ENCODE peak calls at places on chromosome 20, in eight cellular contexts. A is fibroblast of mammary gland, S is cardiac muscle cell, X is lower lobe of right lung, I is stomach, H is spleen, V is IMR-90, W is GM23338. O is an unnamed sample.

GRCh38 chr20:16639027-16639941 is 66.0 kb upstream of the KIF16B start:
- DNase-seq in H (no peak), I (no peak), W (no peak), A (no peak), V (no peak), X (no peak), S (no peak), O (no peak)

GRCh38 chr20:6485376-6485775 is 282.1 kb upstream of the BMP2 start:
- DNase-seq in V (no peak), I (no peak), A (no peak), H (no peak), X (no peak), W (no peak), S (no peak), O (no peak)

GRCh38 chr20:12036142-12036541 is 118.4 kb downstream of the BTBD3 start:
- DNase-seq in W (no peak), H (no peak), S (no peak), A (no peak), I (no peak), X (no peak), V (no peak), O (no peak)

GRCh38 chr20:4160761-4161305 is 145.5 kb upstream of the RNF24 start:
- DNase-seq in V (peak; percentile 54), I (no peak), H (peak; percentile 82), W (peak; percentile 39), X (peak; percentile 57), A (peak; percentile 37), S (peak; percentile 64), O (no peak)

GRCh38 chr20:7375905-7376304 is 564.4 kb downstream of the HAO1 start:
- DNase-seq in S (peak; percentile 47), I (no peak), W (peak; percentile 44), H (no peak), A (peak; percentile 35), V (peak; percentile 17), X (no peak), O (no peak)

GRCh38 chr20:18928626-18929025 is 115.0 kb downstream of the SCP2D1 start:
- DNase-seq in W (no peak), X (no peak), V (no peak), S (no peak), A (no peak), I (peak; percentile 60), H (no peak), O (no peak)

GRCh38 chr20:35003211-35004031 is 47.8 kb downstream of the MYH7B start:
- DNase-seq in V (no peak), H (peak; percentile 63), S (no peak), I (no peak), A (no peak), W (no peak), X (peak; percentile 19), O (no peak)

GRCh38 chr20:32830437-32830836 is 10.7 kb downstream of the MAPRE1 start:
- DNase-seq in A (peak; percentile 64), H (no peak), I (no peak), S (peak; percentile 74), W (no peak), X (no peak), V (peak; percentile 34), O (no peak)

GRCh38 chr20:60060593-60060992 is 102.4 kb downstream of the CDH26 start:
- DNase-seq in X (no peak), V (no peak), A (peak; percentile 68), S (no peak), I (no peak), W (no peak), H (no peak), O (no peak)

GRCh38 chr20:14199111-14199510 is 138.3 kb downstream of the FLRT3 start:
- DNase-seq in H (no peak), I (no peak), A (no peak), X (no peak), W (no peak), V (no peak), S (no peak), O (no peak)

GRCh38 chr20:38893485-38894090 is 32.6 kb upstream of the FAM83D start:
- DNase-seq in X (peak; percentile 75), H (peak; percentile 95), I (peak; percentile 75), S (peak; percentile 51), V (peak; percentile 18), W (peak; percentile 85), A (peak; percentile 34), O (peak; percentile 86)

GRCh38 chr20:54257090-54257816 is 49.4 kb downstream of the PFDN4 start:
- DNase-seq in A (peak; percentile 95), I (no peak), X (no peak), H (no peak), W (no peak), V (peak; percentile 96), S (peak; percentile 95), O (no peak)

GRCh38 chr20:30919514-30920188 is 337.8 kb upstream of the DEFB115 start:
- DNase-seq in V (no peak), H (peak; percentile 17), A (no peak), W (no peak), S (no peak), I (no peak), X (no peak), O (no peak)

GRCh38 chr20:59735486-59735885 is 131.1 kb downstream of the PHACTR3 start:
- DNase-seq in I (no peak), V (no peak), H (no peak), X (no peak), W (no peak), S (no peak), A (no peak), O (no peak)

GRCh38 chr20:25000268-25000801 is 7.8 kb upstream of the APMAP start:
- DNase-seq in A (peak; percentile 94), V (peak; percentile 44), S (peak; percentile 88), H (peak; percentile 24), W (no peak), X (peak; percentile 84), I (peak; percentile 96), O (no peak)

GRCh38 chr20:62408055-62408454 is 970 bp upstream of the CABLES2 start:
- DNase-seq in H (peak; percentile 86), W (no peak), V (no peak), I (no peak), X (no peak), S (no peak), A (no peak), O (no peak)
- TF ChIP-seq CTCF in H (no peak), W (no peak), V (no peak), I (no peak), X (no peak), S (no peak), A (no peak), O (no peak)

DNA sequence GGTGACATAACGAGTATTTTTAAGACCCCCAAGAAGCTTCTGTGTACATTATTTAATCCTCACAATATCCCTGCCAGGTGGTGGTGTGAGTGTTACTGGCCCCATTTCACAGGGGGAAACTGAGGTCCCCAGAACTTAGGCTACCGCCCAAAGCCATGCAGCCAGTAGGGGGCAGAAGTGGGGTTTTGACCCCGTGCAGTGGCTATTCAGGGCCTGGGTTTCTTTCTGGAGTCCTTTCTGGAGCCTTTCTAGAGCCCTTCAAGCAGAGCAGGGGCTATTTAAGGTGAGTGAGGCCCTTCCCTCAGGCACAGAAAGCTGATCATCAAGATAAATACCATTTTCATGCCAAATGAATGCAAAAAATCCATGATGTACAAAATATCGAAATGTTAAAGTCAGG is 59.0 kb downstream of the CTCFL start:
- DNase-seq in S (no peak), H (peak; percentile 29), I (no peak), X (peak; percentile 5), W (no peak), V (no peak), A (no peak), O (no peak)
- TF ChIP-seq CTCF in S (peak; percentile 16), H (no peak), I (no peak), X (peak; percentile 7), W (peak; percentile 48), V (no peak), A (no peak), O (no peak)

DNA sequence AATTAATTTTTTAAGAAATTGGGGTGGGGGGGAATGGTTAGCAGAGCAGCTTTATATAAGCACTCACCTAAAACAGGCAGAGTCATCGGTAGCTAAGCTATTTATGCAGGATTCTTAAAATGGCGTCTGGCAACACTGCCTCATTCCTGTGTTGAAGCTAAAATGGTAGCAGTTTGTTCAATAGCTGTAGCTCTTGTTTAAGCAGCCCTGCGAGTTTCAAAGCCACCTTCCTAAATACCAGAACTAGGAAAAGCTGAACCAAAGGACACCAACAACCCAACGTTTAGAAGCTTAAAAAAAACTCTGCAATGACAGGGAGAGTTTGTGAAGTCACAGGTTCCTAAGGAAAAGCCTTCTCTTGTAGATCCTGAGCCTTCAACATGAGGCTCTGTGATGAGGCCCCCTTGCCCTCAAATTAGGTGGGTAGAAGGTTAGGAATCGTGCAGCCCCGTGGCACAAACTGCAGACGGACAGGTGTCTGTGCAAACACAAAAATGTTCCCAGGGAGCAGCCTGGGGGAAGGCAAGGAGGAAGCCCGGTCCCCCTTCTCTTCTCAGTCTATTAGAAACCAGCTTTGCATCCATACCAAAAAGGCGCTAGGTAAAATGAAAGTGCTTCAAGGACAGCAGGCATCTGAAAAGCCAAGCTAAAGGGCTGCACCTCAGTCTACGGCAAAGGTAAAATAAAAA is 4.7 kb downstream of the ZMYND8 start:
- DNase-seq in X (peak; percentile 16), H (peak; percentile 60), W (peak; percentile 81), V (no peak), A (no peak), I (no peak), S (no peak), O (no peak)
- TF ChIP-seq CTCF in X (no peak), H (no peak), W (no peak), V (no peak), A (no peak), I (no peak), S (no peak), O (no peak)

DNA sequence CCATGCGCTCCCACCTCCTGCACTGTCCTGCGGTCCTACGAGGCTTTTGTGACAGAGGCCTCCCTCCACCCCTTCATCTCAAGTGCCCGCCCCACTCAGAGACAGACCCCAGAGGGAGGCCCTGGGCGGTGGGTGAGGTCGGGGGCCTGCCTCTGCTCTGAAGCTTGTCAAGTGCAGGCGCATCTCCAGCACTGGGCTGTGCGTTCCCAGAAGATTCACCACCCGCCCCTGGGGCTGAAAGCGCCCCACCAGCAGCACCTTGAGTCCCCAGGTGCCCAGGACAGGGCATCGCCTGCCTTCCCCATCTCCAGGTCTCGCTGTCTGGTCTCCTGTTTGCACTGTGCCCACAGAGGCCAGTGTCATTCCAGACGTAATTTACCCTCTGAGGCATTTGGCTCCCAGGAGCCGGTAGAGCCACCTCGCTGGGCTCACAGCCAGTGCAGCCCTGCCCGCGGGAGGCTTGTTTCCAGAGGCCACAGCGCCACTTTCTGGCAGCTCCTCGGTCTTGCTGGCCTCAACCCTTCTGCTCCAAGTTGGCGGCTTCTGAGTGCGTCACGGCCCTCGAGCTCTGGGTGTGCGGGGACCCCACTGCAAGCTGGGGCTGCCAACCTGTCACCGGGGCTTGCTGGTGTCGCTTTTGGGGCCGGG is 191.1 kb downstream of the TAF4 start:
- DNase-seq in S (no peak), X (no peak), H (no peak), A (peak; percentile 10), V (peak; percentile 18), I (no peak), W (peak; percentile 78), O (no peak)
- TF ChIP-seq CTCF in S (peak; percentile 5), X (no peak), H (no peak), A (peak; percentile 2), V (peak; percentile 43), I (no peak), W (peak; percentile 77), O (peak; percentile 5)

GRCh38 chr20:51022803-51023616 is at the start of gene KCNG1:
- DNase-seq in A (peak; percentile 56), V (peak; percentile 75), H (peak; percentile 85), X (peak; percentile 59), I (peak; percentile 68), W (peak; percentile 92), S (peak; percentile 81), O (no peak)
- TF ChIP-seq CTCF in A (no peak), V (no peak), H (no peak), X (no peak), I (no peak), W (no peak), S (no peak), O (no peak)

GRCh38 chr20:1177680-1178079 is 7.1 kb downstream of the TMEM74B start:
- DNase-seq in W (peak; percentile 77), H (no peak), S (peak; percentile 19), V (peak; percentile 3), A (peak; percentile 12), I (no peak), X (no peak), O (no peak)
- TF ChIP-seq CTCF in W (peak; percentile 66), H (no peak), S (no peak), V (no peak), A (no peak), I (no peak), X (no peak), O (peak; percentile 7)

O was measured in D721Med.